ENCODE peak calls at places on chromosomes 5 and 9, in eight cellular contexts. O is skeletal muscle cell; S is T-helper 17 cell; G is caudate nucleus; K is effector CD4-positive, alpha-beta T cell; R is NCI-H1105; B is stimulated activated CD8-positive, alpha-beta memory T cell treated with anti-CD3 and anti-CD28 coated beads, Interleukin-7, amount 100 ng/mL, for 4 hours; L is MM.1S. D is an unnamed sample.

GRCh38 chr9:134560206-134560605 is 81.4 kb upstream of the COL5A1 start:
- DNase-seq in B (no peak), O (no peak), G (no peak), K (no peak), R (no peak), S (no peak), L (no peak), D (no peak)

GRCh38 chr5:1547236-1547635 is 23.5 kb upstream of the LPCAT1 start:
- DNase-seq in K (no peak), L (no peak), O (no peak), R (no peak), B (no peak), G (no peak), S (no peak), D (no peak)

GRCh38 chr9:88775559-88775958 is 215.7 kb upstream of the S1PR3 start:
- DNase-seq in O (no peak), K (no peak), G (no peak), L (no peak), S (no peak), R (no peak), B (no peak), D (no peak)

GRCh38 chr9:135858491-135859185 is 48.7 kb downstream of the CAMSAP1 start:
- DNase-seq in O (no peak), R (no peak), G (no peak), K (no peak), S (no peak), L (no peak), B (no peak), D (no peak)

GRCh38 chr5:45774528-45774927 is 78.3 kb upstream of the HCN1 start:
- DNase-seq in L (peak), S (no peak), K (no peak), B (no peak), R (no peak), G (no peak), O (no peak), D (no peak)

GRCh38 chr5:69512740-69513260 is 20.2 kb downstream of the OCLN start:
- DNase-seq in R (no peak), L (no peak), K (no peak), G (no peak), S (no peak), B (no peak), O (no peak), D (no peak)

GRCh38 chr5:72166070-72166979 is 59.0 kb downstream of the MAP1B start:
- DNase-seq in L (no peak), K (no peak), B (no peak), O (no peak), R (peak), G (peak), S (no peak), D (peak)

GRCh38 chr5:60487466-60487865 is 212.5 kb downstream of the DEPDC1B start:
- DNase-seq in R (peak), S (no peak), L (no peak), G (no peak), B (no peak), O (no peak), K (no peak), D (peak)

GRCh38 chr5:128284236-128284635 is 200.7 kb downstream of the SLC12A2 start:
- DNase-seq in R (no peak), B (no peak), O (no peak), K (no peak), L (no peak), S (no peak), G (no peak), D (no peak)

GRCh38 chr9:128636024-128636390 is 20.6 kb downstream of the DYNC2I2 start:
- DNase-seq in B (no peak), S (no peak), O (no peak), R (peak), L (no peak), K (no peak), G (no peak), D (peak)

GRCh38 chr9:116585896-116586295 is 101.2 kb upstream of the TRIM32 start:
- DNase-seq in R (no peak), O (no peak), K (no peak), B (no peak), L (no peak), S (no peak), G (no peak), D (no peak)

GRCh38 chr9:135701067-135701967 is 668 bp upstream of the KCNT1 start:
- DNase-seq in O (no peak), S (no peak), K (no peak), B (peak), L (no peak), R (no peak), G (no peak), D (peak)

GRCh38 chr9:123834218-123834906 is 95.6 kb downstream of the DENND1A start:
- DNase-seq in B (no peak), S (no peak), O (no peak), L (no peak), G (no peak), K (no peak), R (no peak), D (peak)

GRCh38 chr5:139654464-139654863 is 6.3 kb downstream of the CXXC5 start:
- DNase-seq in K (no peak), G (no peak), B (no peak), S (no peak), L (no peak), O (no peak), R (no peak), D (no peak)

GRCh38 chr9:78788101-78788500 is 491.2 kb downstream of the PSAT1 start:
- DNase-seq in G (no peak), S (no peak), L (no peak), O (no peak), B (no peak), K (no peak), R (no peak), D (no peak)

GRCh38 chr5:167065784-167066183 is 1225.7 kb upstream of the WWC1 start:
- DNase-seq in K (no peak), O (no peak), B (no peak), L (no peak), G (no peak), S (no peak), R (no peak), D (peak)

GRCh38 chr5:178187014-178187413 is at the start of gene GMCL2:
- DNase-seq in R (no peak), L (no peak), B (no peak), K (no peak), G (no peak), S (no peak), O (no peak), D (no peak)

GRCh38 chr5:124692324-124692723 is 54.1 kb downstream of the ZNF608 start:
- DNase-seq in R (no peak), K (no peak), O (peak), S (no peak), L (no peak), G (no peak), B (no peak), D (no peak)

GRCh38 chr9:115770521-115770920 is 383.1 kb upstream of the PAPPA start:
- DNase-seq in L (no peak), O (no peak), S (no peak), B (no peak), G (no peak), R (no peak), K (no peak), D (no peak)

GRCh38 chr5:856531-857425 is 6.0 kb upstream of the ZDHHC11 start:
- DNase-seq in R (no peak), K (no peak), B (no peak), L (no peak), S (no peak), O (no peak), G (peak), D (no peak)